ENCODE peak calls at places on chromosomes 6 and 20, in ten cellular contexts. M is A172; Q is activated T-cell treated with anti-CD3 and anti-CD28 coated beads for 1 hour; T is NCI-H345; B is stimulated activated CD4-positive, alpha-beta T cell treated with anti-CD3 and anti-CD28 coated beads, Interleukin-2, amount 100 ng/mL, for 48 hours; A is immature natural killer cell; F is cardiac muscle cell; U is transverse colon; W is left ventricle myocardium inferior; K is DMS153. S is an unnamed sample.
A peak's percentile ranks its signal among the peaks of the same experiment; 100 is the strongest.

GRCh38 chr6:41373919-41374617 is 38.7 kb downstream of the NCR2 start:
- DNase-seq in A (no peak), Q (no peak), W (no peak), B (no peak), K (no peak), U (no peak), T (no peak), F (peak; percentile 13), M (no peak), S (no peak)

GRCh38 chr6:7496266-7496875 is 45.1 kb upstream of the DSP start:
- DNase-seq in B (no peak), T (no peak), F (no peak), M (peak; percentile 8), U (no peak), Q (no peak), A (no peak), W (peak; percentile 23), K (no peak), S (no peak)

GRCh38 chr20:13302647-13303425 is 81.8 kb downstream of the ISM1 start:
- DNase-seq in K (no peak), A (no peak), W (no peak), B (peak; percentile 28), M (peak; percentile 6), U (peak; percentile 32), Q (peak; percentile 22), F (peak; percentile 27), T (peak; percentile 30), S (peak; percentile 23)

GRCh38 chr6:41581381-41581991 is 35.3 kb downstream of the FOXP4 start:
- DNase-seq in M (peak; percentile 97), W (no peak), K (no peak), Q (no peak), F (peak; percentile 82), B (no peak), A (no peak), T (no peak), U (no peak), S (peak; percentile 44)

GRCh38 chr6:148583631-148584030 is 163.2 kb upstream of the UST start:
- DNase-seq in W (no peak), A (no peak), B (no peak), T (no peak), F (no peak), M (no peak), U (no peak), K (no peak), Q (no peak), S (no peak)

GRCh38 chr6:88246654-88247053 is 80.5 kb upstream of the CNR1 start:
- DNase-seq in W (no peak), Q (no peak), A (no peak), M (no peak), F (no peak), K (no peak), T (no peak), U (no peak), B (no peak), S (no peak)

GRCh38 chr20:23435675-23436539 is 3.6 kb upstream of the CSTL1 start:
- DNase-seq in A (no peak), M (no peak), K (no peak), W (peak; percentile 29), F (peak; percentile 37), Q (no peak), U (peak; percentile 66), B (no peak), T (peak; percentile 74), S (no peak)

GRCh38 chr20:34260208-34260942 is 19.2 kb downstream of the ASIP start:
- DNase-seq in M (no peak), W (no peak), A (no peak), Q (no peak), F (no peak), T (no peak), U (no peak), K (no peak), B (no peak), S (no peak)

GRCh38 chr6:21500314-21500713 is 93.2 kb upstream of the SOX4 start:
- DNase-seq in W (no peak), T (peak; percentile 79), F (no peak), Q (no peak), M (no peak), A (no peak), U (no peak), K (no peak), B (no peak), S (peak; percentile 6)

GRCh38 chr6:22838346-22838745 is 269.0 kb downstream of the HDGFL1 start:
- DNase-seq in B (no peak), K (no peak), Q (no peak), F (peak; percentile 15), U (no peak), M (no peak), T (no peak), W (no peak), A (no peak), S (no peak)

GRCh38 chr6:91063362-91063761 is 476.5 kb upstream of the MAP3K7 start:
- DNase-seq in M (no peak), A (no peak), T (no peak), F (no peak), W (no peak), Q (no peak), U (no peak), K (no peak), B (no peak), S (no peak)

GRCh38 chr6:36930483-36930882 is 24.1 kb upstream of the PI16 start:
- DNase-seq in F (no peak), W (no peak), A (no peak), T (no peak), M (no peak), B (no peak), Q (no peak), U (no peak), K (no peak), S (no peak)

GRCh38 chr6:4803343-4803744 is 27.1 kb downstream of the CDYL start:
- DNase-seq in A (no peak), T (no peak), W (no peak), B (no peak), K (no peak), U (no peak), F (no peak), M (no peak), Q (no peak), S (no peak)

GRCh38 chr20:18971574-18971973 is 158.0 kb downstream of the SCP2D1 start:
- DNase-seq in U (no peak), A (no peak), B (no peak), F (no peak), T (no peak), M (no peak), Q (no peak), K (no peak), W (no peak), S (no peak)

GRCh38 chr6:89682991-89683390 is 44.4 kb upstream of the LYRM2 start:
- DNase-seq in B (no peak), Q (no peak), A (no peak), M (no peak), K (no peak), F (no peak), W (no peak), T (no peak), U (no peak), S (no peak)

GRCh38 chr20:63446174-63447024 is 26.1 kb downstream of the KCNQ2 start:
- DNase-seq in M (no peak), B (no peak), W (no peak), K (no peak), A (no peak), T (no peak), F (no peak), U (no peak), Q (no peak), S (no peak)

GRCh38 chr20:22449115-22449973 is 135.0 kb downstream of the FOXA2 start:
- DNase-seq in K (no peak), F (no peak), T (peak; percentile 78), B (no peak), M (no peak), A (no peak), Q (no peak), W (no peak), U (no peak), S (peak; percentile 17)

GRCh38 chr6:116925088-116925794 is 48.2 kb downstream of the RFX6 start:
- DNase-seq in K (no peak), F (peak; percentile 2), W (no peak), Q (no peak), B (no peak), A (no peak), T (no peak), U (no peak), M (no peak), S (no peak)

GRCh38 chr20:50015993-50016770 is 33.4 kb downstream of the SNAI1 start:
- DNase-seq in K (no peak), M (no peak), W (peak; percentile 19), A (no peak), Q (no peak), F (no peak), U (no peak), B (no peak), T (no peak), S (no peak)

GRCh38 chr6:133568970-133569889 is 319.7 kb upstream of the TCF21 start:
- DNase-seq in M (peak; percentile 91), Q (no peak), T (peak; percentile 7), K (peak; percentile 40), U (peak; percentile 14), F (peak; percentile 80), A (no peak), B (no peak), W (no peak), S (peak; percentile 80)